ENCODE peak calls at places on chromosomes 6 and 20, in eight cellular contexts. U is ovary, E is Panc1, F is spleen, S is AG04449, L is astrocyte, W is GM23338, K is psoas muscle. J is an unnamed sample.

GRCh38 chr6:111691345-111692225 is 85.9 kb upstream of the TRAF3IP2 start:
- DNase-seq in K (no peak), F (no peak), W (no peak), E (no peak), L (no peak), S (no peak), U (no peak), J (peak; percentile 62)

GRCh38 chr6:169205176-169206160 is 48.2 kb downstream of the THBS2 start:
- DNase-seq in W (no peak), F (no peak), S (no peak), E (no peak), L (peak; percentile 87), U (peak; percentile 65), K (peak; percentile 28), J (peak; percentile 85)

GRCh38 chr6:28871335-28872156 is 52.2 kb downstream of the TRIM27 start:
- DNase-seq in S (no peak), F (no peak), K (no peak), W (no peak), U (no peak), E (no peak), L (no peak), J (no peak)

GRCh38 chr20:19757973-19758887 is at the start of gene RIN2:
- DNase-seq in K (peak; percentile 88), S (no peak), L (peak; percentile 78), W (peak; percentile 98), F (peak; percentile 85), U (peak; percentile 91), E (peak; percentile 66), J (no peak)

GRCh38 chr6:144969154-144969553 is 684.0 kb downstream of the UTRN start:
- DNase-seq in S (no peak), E (no peak), W (no peak), F (no peak), U (no peak), L (no peak), K (no peak), J (no peak)

GRCh38 chr6:128144320-128144719 is 243.5 kb upstream of the THEMIS start:
- DNase-seq in E (no peak), F (no peak), U (no peak), L (no peak), S (no peak), W (no peak), K (no peak), J (no peak)

GRCh38 chr6:146997062-146997461 is 207.2 kb upstream of the STXBP5 start:
- DNase-seq in W (no peak), K (no peak), F (no peak), L (peak; percentile 79), S (no peak), U (no peak), E (no peak), J (peak; percentile 18)

GRCh38 chr6:6599468-6599873 is 11.0 kb downstream of the LY86 start:
- DNase-seq in K (peak; percentile 27), F (no peak), U (no peak), W (no peak), E (no peak), S (no peak), L (no peak), J (no peak)

GRCh38 chr6:150567360-150567759 is 32.3 kb upstream of the PLEKHG1 start:
- DNase-seq in L (no peak), W (no peak), S (no peak), E (no peak), F (no peak), K (no peak), U (no peak), J (no peak)

GRCh38 chr20:45969712-45970634 is 2.0 kb downstream of the ZNF335 start:
- DNase-seq in K (no peak), S (no peak), W (peak; percentile 91), L (peak; percentile 45), E (no peak), U (peak; percentile 47), F (peak; percentile 75), J (no peak)

GRCh38 chr20:45012682-45013302 is 46.5 kb downstream of the STK4 start:
- DNase-seq in F (no peak), L (peak; percentile 57), E (no peak), K (no peak), W (peak; percentile 54), S (no peak), U (no peak), J (no peak)

GRCh38 chr6:82337688-82338257 is 25.8 kb upstream of the TPBG start:
- DNase-seq in U (no peak), W (peak; percentile 31), S (no peak), F (no peak), L (no peak), K (no peak), E (no peak), J (no peak)

GRCh38 chr20:50009521-50010454 is 27.0 kb downstream of the SNAI1 start:
- DNase-seq in L (no peak), K (no peak), E (no peak), W (peak; percentile 70), U (no peak), S (no peak), F (no peak), J (no peak)

GRCh38 chr6:68635412-68635705 is 277 bp downstream of the ADGRB3 start:
- DNase-seq in L (no peak), F (no peak), S (no peak), U (no peak), K (no peak), E (no peak), W (no peak), J (no peak)
- H3K4me3 ChIP-seq in L (peak overlapping the region; percentile 84), F (peak overlapping the region; percentile 45), S (peak overlapping the region; percentile 60), U (peak overlapping the region; percentile 62), K (peak overlapping the region; percentile 72), E (peak overlapping the region; percentile 52), W (peak overlapping the region; percentile 85), J (peak overlapping the region; percentile 66)

GRCh38 chr20:36835025-36835424 is 40.9 kb upstream of the TLDC2 start:
- DNase-seq in L (no peak), W (no peak), S (no peak), U (no peak), E (no peak), F (no peak), K (no peak), J (no peak)

GRCh38 chr20:36833275-36834020 is 42.5 kb upstream of the TLDC2 start:
- DNase-seq in E (no peak), S (no peak), L (peak; percentile 27), K (no peak), U (peak; percentile 70), F (no peak), W (no peak), J (no peak)

GRCh38 chr20:36827541-36828279 is 48.2 kb upstream of the TLDC2 start:
- DNase-seq in W (no peak), L (no peak), U (no peak), F (no peak), K (no peak), E (no peak), S (no peak), J (no peak)

GRCh38 chr20:36832791-36833190 is 43.1 kb upstream of the TLDC2 start:
- DNase-seq in W (no peak), S (no peak), E (no peak), U (no peak), F (no peak), K (no peak), L (no peak), J (no peak)

GRCh38 chr20:36830791-36831691 is 44.9 kb upstream of the TLDC2 start:
- DNase-seq in E (no peak), K (peak; percentile 74), W (peak; percentile 41), U (peak; percentile 71), F (peak; percentile 83), L (no peak), S (no peak), J (peak; percentile 52)
- TF ChIP-seq CTCF in E (no peak), K (no peak), W (peak; percentile 45), U (no peak), F (peak; percentile 17), L (peak; percentile 24), S (peak; percentile 35), J (peak; percentile 71)

GRCh38 chr20:1328680-1329330 is at the start of gene SDCBP2:
- DNase-seq in L (no peak), U (no peak), E (no peak), K (no peak), S (no peak), W (no peak), F (peak; percentile 69), J (no peak)

GRCh38 chr20:1327241-1327653 is 1.7 kb downstream of the SDCBP2 start:
- DNase-seq in F (peak; percentile 76), E (no peak), S (no peak), L (peak; percentile 36), W (no peak), K (peak; percentile 60), U (peak; percentile 43), J (no peak)

GRCh38 chr20:1326031-1326930 is 2.7 kb downstream of the SDCBP2 start:
- DNase-seq in E (no peak), F (peak; percentile 72), L (no peak), S (no peak), W (no peak), K (peak; percentile 41), U (peak; percentile 41), J (no peak)

GRCh38 chr20:1330075-1330830 is 1.3 kb upstream of the SDCBP2 start:
- DNase-seq in W (no peak), E (no peak), S (no peak), L (no peak), K (peak; percentile 71), F (peak; percentile 80), U (no peak), J (no peak)

GRCh38 chr20:1327827-1328679 is 886 bp downstream of the SDCBP2 start:
- DNase-seq in W (no peak), U (no peak), F (peak; percentile 50), S (no peak), L (no peak), K (no peak), E (no peak), J (no peak)
- H3K4me3 ChIP-seq in W (no peak overlapping the region), U (no peak overlapping the region), F (no peak overlapping the region), S (no peak overlapping the region), L (no peak overlapping the region), K (no peak overlapping the region), E (no peak overlapping the region), J (no peak overlapping the region)

GRCh38 chr6:125949069-125949468 is 7.5 kb upstream of the HINT3 start:
- DNase-seq in W (no peak), U (no peak), S (no peak), E (no peak), K (no peak), L (no peak), F (no peak), J (no peak)

GRCh38 chr6:125944896-125945295 is 11.7 kb upstream of the HINT3 start:
- DNase-seq in E (no peak), L (no peak), K (no peak), S (no peak), F (no peak), U (no peak), W (no peak), J (no peak)

GRCh38 chr6:125945378-125946141 is 11.0 kb upstream of the HINT3 start:
- DNase-seq in K (no peak), F (no peak), S (no peak), L (peak; percentile 80), U (no peak), E (no peak), W (no peak), J (no peak)

GRCh38 chr6:125948455-125948854 is 8.1 kb upstream of the HINT3 start:
- DNase-seq in W (no peak), F (no peak), K (no peak), L (no peak), S (no peak), E (no peak), U (no peak), J (no peak)

DNA sequence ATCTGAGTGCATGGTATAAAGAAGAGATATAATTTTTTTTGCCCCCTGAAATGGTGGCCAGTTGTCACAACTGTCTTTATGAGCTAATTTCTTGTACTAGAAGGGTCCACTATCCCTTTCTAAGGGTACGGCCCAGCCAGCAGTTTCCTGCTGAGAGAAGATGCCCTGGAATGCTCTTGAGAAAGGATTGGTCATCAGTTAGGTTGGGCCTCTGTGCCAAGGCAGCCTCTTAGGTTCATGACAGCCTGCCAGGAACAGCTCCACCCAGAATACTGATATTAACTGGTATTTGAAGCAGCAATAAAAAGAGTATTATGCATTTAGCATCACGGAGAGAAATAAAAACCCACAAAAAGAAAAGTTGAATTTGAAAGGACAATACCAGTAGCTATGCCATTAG is 9.0 kb upstream of the HINT3 start:
- DNase-seq in K (no peak), E (no peak), S (no peak), U (no peak), L (peak; percentile 64), F (no peak), W (no peak), J (no peak)
- TF ChIP-seq CTCF in K (no peak), E (no peak), S (no peak), U (no peak), L (no peak), F (no peak), W (no peak), J (no peak)